ENCODE peak calls at places on chromosome 2, in ten cellular contexts. C is IMR-90, K is ascending aorta, Y is mesenchymal stem cell, H is thyroid gland, R is esophagus muscularis mucosa, T is HepG2, J is HCT116, X is fibroblast of lung, L is suprapubic skin. G is an unnamed sample. For H3K4me1 and H3K27me3, the result is how much of the 10 kb centered on the place peaks cover.

GRCh38 chr2:43854671-43855070 is 15.9 kb downstream of the ABCG8 start:
- DNase-seq in L (no peak), R (no peak), J (no peak), C (no peak), H (no peak), X (no peak), K (no peak), T (no peak), Y (no peak), G (no peak)

GRCh38 chr2:174771631-174772491 is 7.6 kb upstream of the CHRNA1 start:
- DNase-seq in R (peak), X (peak), Y (peak), H (peak), J (peak), L (peak), K (no peak), C (peak), T (peak), G (peak)

GRCh38 chr2:127607399-127607908 is 38.5 kb upstream of the GPR17 start:
- DNase-seq in K (no peak), R (no peak), T (no peak), J (no peak), X (no peak), C (no peak), H (no peak), Y (no peak), L (no peak), G (no peak)

GRCh38 chr2:186822323-186822722 is 26.6 kb downstream of the ZSWIM2 start:
- DNase-seq in J (no peak), T (no peak), R (no peak), X (no peak), H (no peak), K (no peak), L (no peak), Y (no peak), C (no peak), G (no peak)

GRCh38 chr2:74696758-74697327 is 42.8 kb downstream of the SEMA4F start:
- DNase-seq in L (no peak), C (peak), H (no peak), Y (peak), J (no peak), R (peak), K (no peak), X (peak), T (peak), G (peak)

GRCh38 chr2:120736202-120736954 is 710 bp downstream of the GLI2 start:
- DNase-seq in K (no peak), T (no peak), C (no peak), X (peak), J (no peak), H (no peak), R (peak), Y (peak), L (no peak), G (no peak)

GRCh38 chr2:16257001-16257724 is 316.8 kb downstream of the MYCN start:
- DNase-seq in X (no peak), R (no peak), C (no peak), L (no peak), K (no peak), T (no peak), H (peak), J (no peak), Y (no peak), G (no peak)

GRCh38 chr2:11663427-11663826 is 6.6 kb downstream of the NTSR2 start:
- DNase-seq in Y (no peak), C (peak), K (no peak), X (peak), J (no peak), H (no peak), R (no peak), T (no peak), L (no peak), G (no peak)

GRCh38 chr2:48016620-48017019 is 110.3 kb upstream of the FBXO11 start:
- DNase-seq in T (peak), K (no peak), C (no peak), Y (no peak), R (no peak), X (no peak), L (no peak), H (no peak), J (peak), G (no peak)

GRCh38 chr2:73938761-73939352 is 12.2 kb downstream of the DGUOK start:
- DNase-seq in H (no peak), J (no peak), Y (peak), X (peak), R (no peak), L (no peak), K (no peak), T (no peak), C (peak), G (no peak)

GRCh38 chr2:2850891-2851290 is 519.8 kb upstream of the MYT1L start:
- DNase-seq in L (no peak), J (no peak), Y (no peak), K (no peak), C (no peak), R (no peak), X (no peak), T (no peak), H (no peak), G (no peak)

GRCh38 chr2:118059919-118060478 is 28.3 kb upstream of the INSIG2 start:
- DNase-seq in Y (peak), R (no peak), C (peak), L (no peak), J (no peak), X (peak), K (no peak), H (no peak), T (no peak), G (no peak)

GRCh38 chr2:118055512-118056164 is 32.6 kb upstream of the INSIG2 start:
- DNase-seq in Y (no peak), J (no peak), L (no peak), H (no peak), K (no peak), X (no peak), T (no peak), R (no peak), C (no peak), G (no peak)

GRCh38 chr2:118058979-118059378 is 29.3 kb upstream of the INSIG2 start:
- DNase-seq in H (no peak), X (no peak), T (no peak), K (no peak), Y (no peak), J (no peak), R (no peak), C (no peak), L (no peak), G (no peak)

GRCh38 chr2:118052474-118052873 is 35.8 kb upstream of the INSIG2 start:
- DNase-seq in K (no peak), T (no peak), R (no peak), H (no peak), J (no peak), Y (no peak), C (no peak), L (no peak), X (no peak), G (no peak)

GRCh38 chr2:118056165-118056534 is 32.1 kb upstream of the INSIG2 start:
- DNase-seq in T (no peak), J (no peak), X (no peak), C (no peak), K (no peak), L (no peak), R (no peak), Y (no peak), H (no peak), G (no peak)
- H3K4me3 ChIP-seq in T (no peak), J (no peak), X (no peak), C (no peak), K (no peak), L (no peak), R (no peak), Y (no peak), H (no peak), G (no peak)

GRCh38 chr2:77190721-77191346 is 331.3 kb downstream of the LRRTM4 start:
- DNase-seq in K (no peak), L (no peak), T (peak), R (no peak), H (no peak), J (no peak), X (no peak), Y (no peak), C (no peak), G (no peak)

GRCh38 chr2:77192811-77193289 is 329.3 kb downstream of the LRRTM4 start:
- DNase-seq in Y (no peak), X (no peak), H (no peak), L (no peak), J (no peak), T (no peak), K (no peak), C (no peak), R (no peak), G (no peak)

GRCh38 chr2:77193858-77194448 is 328.2 kb downstream of the LRRTM4 start:
- DNase-seq in K (no peak), J (no peak), T (no peak), C (no peak), X (no peak), R (no peak), Y (no peak), H (no peak), L (no peak), G (no peak)

DNA sequence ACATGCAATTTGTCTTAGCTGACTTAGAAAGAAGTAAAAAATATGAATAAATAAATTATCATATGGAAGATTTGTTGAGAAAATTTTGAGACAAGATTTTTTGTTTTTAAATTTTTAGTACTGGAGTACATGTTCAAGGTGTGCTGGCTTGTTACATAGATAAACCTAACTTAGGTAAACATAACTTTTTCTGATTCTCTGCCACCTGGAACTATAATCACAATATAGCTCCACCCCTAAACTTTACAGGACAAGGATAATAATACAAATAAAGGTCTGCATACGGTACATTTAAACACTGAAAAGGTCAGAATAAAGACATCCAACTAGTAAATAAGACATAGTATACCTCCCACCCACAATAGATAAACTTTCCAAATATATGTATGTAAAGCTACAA is 330.5 kb downstream of the LRRTM4 start:
- DNase-seq in C (no peak), K (no peak), T (no peak), X (no peak), J (no peak), Y (no peak), L (no peak), H (no peak), R (no peak), G (no peak)
- H3K4me1 ChIP-seq in C (under half), K (under half), T (under half), X (under half), J (under half), Y (under half), L (under half), H (under half), R (under half), G (under half)

GRCh38 chr2:181660181-181660580 is 3.3 kb upstream of the CERKL start:
- DNase-seq in Y (no peak), K (no peak), J (no peak), R (no peak), H (no peak), L (no peak), X (no peak), C (no peak), T (peak), G (peak)

GRCh38 chr2:181656450-181657261 is at the start of gene CERKL:
- DNase-seq in R (no peak), K (no peak), C (peak), T (no peak), H (peak), Y (peak), J (peak), X (peak), L (no peak), G (peak)

GRCh38 chr2:181655519-181655918 is 1.4 kb downstream of the CERKL start:
- DNase-seq in Y (no peak), K (no peak), H (no peak), R (no peak), J (no peak), C (peak), T (no peak), L (no peak), X (peak), G (peak)

GRCh38 chr2:181658444-181658843 is 1.5 kb upstream of the CERKL start:
- DNase-seq in Y (no peak), L (no peak), T (no peak), H (no peak), X (no peak), R (no peak), K (no peak), C (no peak), J (no peak), G (peak)

GRCh38 chr2:181657379-181657778 is 474 bp upstream of the CERKL start:
- DNase-seq in L (no peak), J (no peak), K (no peak), T (no peak), H (no peak), R (no peak), X (no peak), Y (no peak), C (no peak), G (peak)
- H3K27me3 ChIP-seq in L (under half), J (under half), K (under half), T (under half), H (under half), R (under half), X (under half), Y (under half), C (under half), G (under half)

DNA sequence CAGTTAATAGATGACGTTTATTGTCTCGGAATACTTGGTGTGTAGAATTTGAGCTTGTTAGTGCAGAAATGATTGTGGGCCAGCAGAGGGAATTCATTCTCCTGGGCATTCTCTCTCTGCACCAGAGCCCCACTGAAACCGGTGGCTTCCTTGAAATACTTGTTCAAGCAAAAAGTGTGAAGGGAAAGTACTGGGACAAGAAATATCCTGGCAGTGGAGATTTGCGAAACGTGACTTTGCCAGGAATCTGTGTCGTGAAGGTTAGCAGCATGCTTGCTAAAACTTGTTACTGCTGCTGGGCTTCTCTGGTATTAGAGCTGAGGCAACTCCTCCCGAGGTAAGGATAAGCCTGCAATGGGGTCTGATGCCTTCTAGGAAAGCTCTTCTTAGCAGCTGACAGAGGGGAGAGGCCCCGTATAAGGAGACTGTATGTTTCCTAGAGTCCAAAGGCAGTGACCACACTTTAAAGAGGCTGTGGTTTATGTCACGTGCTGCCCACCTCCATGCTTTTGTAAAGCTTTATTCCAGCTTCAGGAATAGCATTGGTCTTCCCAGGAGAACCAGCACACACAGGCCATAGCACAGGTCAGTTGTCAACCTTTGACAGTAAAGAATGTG is 2.1 kb downstream of the ITGA6 start:
- DNase-seq in C (peak), H (peak), J (no peak), R (no peak), L (no peak), T (no peak), K (no peak), Y (peak), X (peak), G (peak)
- H3K4me3 ChIP-seq in C (no peak), H (no peak), J (peak), R (peak), L (peak), T (peak), K (peak), Y (peak), X (peak), G (peak)

GRCh38 chr2:105393373-105394055 is 5.3 kb downstream of the FHL2 start:
- DNase-seq in H (peak), K (no peak), R (no peak), X (peak), T (no peak), J (no peak), Y (peak), C (peak), L (no peak), G (no peak)
- H3K4me1 ChIP-seq in H (under half), K (under half), R (half or more), X (under half), T (half or more), J (half or more), Y (under half), C (under half), L (half or more), G (under half)

DNA sequence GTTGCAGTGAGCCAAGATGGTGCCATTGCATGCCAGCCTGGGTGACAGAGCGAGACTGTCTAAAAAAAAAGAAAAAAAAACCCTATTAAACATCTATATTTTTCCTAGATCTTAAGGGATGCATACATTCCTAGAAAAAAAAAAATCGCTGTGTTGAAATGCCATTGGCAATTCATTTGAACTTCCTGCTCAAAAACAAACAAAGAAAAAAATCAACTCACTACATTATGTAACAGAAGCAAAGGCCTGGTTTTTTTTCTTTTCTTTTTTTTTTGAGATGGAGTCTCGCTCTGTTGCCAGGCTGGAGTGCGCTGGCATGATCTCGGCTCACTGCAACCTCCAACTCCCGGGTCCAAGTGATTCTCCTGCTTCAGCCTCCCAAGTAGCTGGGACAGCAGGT is 21.7 kb upstream of the STRN start:
- DNase-seq in R (no peak), X (no peak), L (no peak), C (no peak), T (peak), K (no peak), J (no peak), H (no peak), Y (no peak), G (no peak)
- H3K27me3 ChIP-seq in R (under half), X (under half), L (under half), C (under half), T (under half), K (under half), J (under half), H (under half), Y (under half), G (under half)

GRCh38 chr2:207408086-207408794 is 121.5 kb upstream of the CREB1 start:
- DNase-seq in R (no peak), Y (no peak), K (no peak), L (no peak), X (peak), T (peak), J (no peak), C (no peak), H (no peak), G (no peak)
- H3K4me3 ChIP-seq in R (no peak), Y (peak), K (no peak), L (peak), X (no peak), T (no peak), J (no peak), C (no peak), H (no peak), G (no peak)